ENCODE peak calls at places on chromosomes 5 and 9, in four cellular contexts. One of them, this sample, is unnamed.

GRCh38 chr9:38337706-38338264 is 54.7 kb upstream of the ALDH1B1 start:
- DNase-seq in SK-N-SH: no peak
- DNase-seq in substantia nigra: no peak
- DNase-seq in HTR-8/SVneo: no peak
- DNase-seq in this sample: no peak

GRCh38 chr5:115725522-115725921 is 90.9 kb downstream of the CDO1 start:
- DNase-seq in SK-N-SH: no peak
- DNase-seq in substantia nigra: no peak
- DNase-seq in HTR-8/SVneo: no peak
- DNase-seq in this sample: no peak

GRCh38 chr5:119021333-119021732 is 33.0 kb upstream of the DTWD2 start:
- DNase-seq in SK-N-SH: no peak
- DNase-seq in substantia nigra: no peak
- DNase-seq in HTR-8/SVneo: no peak
- DNase-seq in this sample: no peak

GRCh38 chr5:122661496-122662180 is 113.2 kb upstream of the SNX2 start:
- DNase-seq in SK-N-SH: no peak
- DNase-seq in substantia nigra: no peak
- DNase-seq in HTR-8/SVneo: no peak
- DNase-seq in this sample: no peak

GRCh38 chr5:14872070-14872989 is 752 bp upstream of the ANKH start:
- DNase-seq in SK-N-SH: peak
- DNase-seq in substantia nigra: peak
- DNase-seq in HTR-8/SVneo: peak
- DNase-seq in this sample: no peak

GRCh38 chr9:107345327-107345726 is 62.2 kb downstream of the RAD23B start:
- DNase-seq in SK-N-SH: no peak
- DNase-seq in substantia nigra: no peak
- DNase-seq in HTR-8/SVneo: no peak
- DNase-seq in this sample: no peak

GRCh38 chr9:122226758-122227575 is 1.8 kb downstream of the LHX6 start:
- DNase-seq in SK-N-SH: peak
- DNase-seq in substantia nigra: no peak
- DNase-seq in HTR-8/SVneo: no peak
- DNase-seq in this sample: no peak

GRCh38 chr5:16453609-16454008 is 12.0 kb downstream of the ZNF622 start:
- DNase-seq in SK-N-SH: peak
- DNase-seq in substantia nigra: no peak
- DNase-seq in HTR-8/SVneo: no peak
- DNase-seq in this sample: no peak

GRCh38 chr9:90915693-90916092 is 114.1 kb downstream of the SYK start:
- DNase-seq in SK-N-SH: peak
- DNase-seq in substantia nigra: no peak
- DNase-seq in HTR-8/SVneo: no peak
- DNase-seq in this sample: no peak

GRCh38 chr9:129221233-129221632 is 43.2 kb upstream of the IER5L start:
- DNase-seq in SK-N-SH: no peak
- DNase-seq in substantia nigra: no peak
- DNase-seq in HTR-8/SVneo: no peak
- DNase-seq in this sample: no peak

GRCh38 chr5:143921525-143922311 is 109.8 kb downstream of the HMHB1 start:
- DNase-seq in SK-N-SH: no peak
- DNase-seq in substantia nigra: no peak
- DNase-seq in HTR-8/SVneo: peak
- DNase-seq in this sample: no peak

GRCh38 chr9:106677374-106677773 is 185.6 kb upstream of the ZNF462 start:
- DNase-seq in SK-N-SH: no peak
- DNase-seq in substantia nigra: no peak
- DNase-seq in HTR-8/SVneo: no peak
- DNase-seq in this sample: no peak

GRCh38 chr5:134567651-134568338 is 42.3 kb downstream of the JADE2 start:
- DNase-seq in SK-N-SH: no peak
- DNase-seq in substantia nigra: no peak
- DNase-seq in HTR-8/SVneo: no peak
- DNase-seq in this sample: no peak

GRCh38 chr9:114449236-114449635 is 56.0 kb downstream of the WHRN start:
- DNase-seq in SK-N-SH: no peak
- DNase-seq in substantia nigra: no peak
- DNase-seq in HTR-8/SVneo: no peak
- DNase-seq in this sample: no peak

This sample was measured in HCT116.